ENCODE peak calls at places on chromosome 13, in four cellular contexts. N is uterus, W is heart left ventricle, C is testis. O is an unnamed sample.

GRCh38 chr13:20064128-20064527 is 96.7 kb downstream of the GJA3 start:
- DNase-seq in N (no peak), W (no peak), C (no peak), O (no peak)

GRCh38 chr13:50236898-50237318 is 221.7 kb downstream of the KCNRG start:
- DNase-seq in N (no peak), W (no peak), C (no peak), O (no peak)

GRCh38 chr13:67651908-67652307 is 421.8 kb upstream of the PCDH9 start:
- DNase-seq in N (no peak), W (no peak), C (no peak), O (no peak)

GRCh38 chr13:45941261-45941660 is 89.7 kb upstream of the SIAH3 start:
- DNase-seq in N (no peak), W (no peak), C (no peak), O (no peak)

GRCh38 chr13:95603887-95604533 is 40.5 kb downstream of the DZIP1 start:
- DNase-seq in N (no peak), W (no peak), C (no peak), O (peak; percentile 67)

GRCh38 chr13:98934243-98934642 is 43.6 kb downstream of the DOCK9 start:
- DNase-seq in N (no peak), W (no peak), C (no peak), O (no peak)

GRCh38 chr13:94993608-94994007 is 281.3 kb upstream of the SOX21 start:
- DNase-seq in N (no peak), W (no peak), C (no peak), O (no peak)

GRCh38 chr13:66704110-66704509 is 526.0 kb downstream of the PCDH9 start:
- DNase-seq in N (no peak), W (no peak), C (no peak), O (no peak)

GRCh38 chr13:23751195-23751594 is 138.0 kb downstream of the MIPEP start:
- DNase-seq in N (no peak), W (no peak), C (no peak), O (no peak)

GRCh38 chr13:43240278-43240677 is 216.9 kb downstream of the DNAJC15 start:
- DNase-seq in N (no peak), W (no peak), C (no peak), O (no peak)

GRCh38 chr13:40528881-40529280 is 137.6 kb downstream of the FOXO1 start:
- DNase-seq in N (no peak), W (no peak), C (no peak), O (no peak)

GRCh38 chr13:53141336-53141735 is 112.7 kb downstream of the OLFM4 start:
- DNase-seq in N (no peak), W (no peak), C (no peak), O (no peak)

GRCh38 chr13:52003551-52003950 is 7.7 kb downstream of the ATP7B start:
- DNase-seq in N (no peak), W (no peak), C (no peak), O (no peak)

GRCh38 chr13:107585466-107585865 is 629.9 kb downstream of the LIG4 start:
- DNase-seq in N (no peak), W (no peak), C (no peak), O (no peak)

GRCh38 chr13:99854376-99854775 is 117.2 kb downstream of the ZIC5 start:
- DNase-seq in N (no peak), W (no peak), C (no peak), O (no peak)

GRCh38 chr13:27308941-27309340 is 38.3 kb downstream of the RASL11A start:
- DNase-seq in N (no peak), W (no peak), C (no peak), O (no peak)

GRCh38 chr13:80400164-80400767 is 59.3 kb upstream of the SPRY2 start:
- DNase-seq in N (no peak), W (no peak), C (no peak), O (no peak)

GRCh38 chr13:48954086-48954485 is 21.6 kb upstream of the FNDC3A start:
- DNase-seq in N (no peak), W (no peak), C (no peak), O (no peak)

GRCh38 chr13:48567521-48568331 is 34.8 kb upstream of the RCBTB2 start:
- DNase-seq in N (no peak), W (no peak), C (no peak), O (peak; percentile 59)

GRCh38 chr13:77310579-77311279 is 16.2 kb downstream of the MYCBP2 start:
- DNase-seq in N (no peak), W (no peak), C (no peak), O (no peak)

GRCh38 chr13:41905600-41906254 is 55.2 kb downstream of the VWA8 start:
- DNase-seq in N (no peak), W (no peak), C (no peak), O (no peak)

GRCh38 chr13:99432637-99433542 is 68.4 kb upstream of the TM9SF2 start:
- DNase-seq in N (peak; percentile 28), W (peak; percentile 89), C (peak; percentile 62), O (peak; percentile 59)

GRCh38 chr13:81771948-81772347 is 1431.0 kb upstream of the SPRY2 start:
- DNase-seq in N (no peak), W (no peak), C (no peak), O (no peak)

DNA sequence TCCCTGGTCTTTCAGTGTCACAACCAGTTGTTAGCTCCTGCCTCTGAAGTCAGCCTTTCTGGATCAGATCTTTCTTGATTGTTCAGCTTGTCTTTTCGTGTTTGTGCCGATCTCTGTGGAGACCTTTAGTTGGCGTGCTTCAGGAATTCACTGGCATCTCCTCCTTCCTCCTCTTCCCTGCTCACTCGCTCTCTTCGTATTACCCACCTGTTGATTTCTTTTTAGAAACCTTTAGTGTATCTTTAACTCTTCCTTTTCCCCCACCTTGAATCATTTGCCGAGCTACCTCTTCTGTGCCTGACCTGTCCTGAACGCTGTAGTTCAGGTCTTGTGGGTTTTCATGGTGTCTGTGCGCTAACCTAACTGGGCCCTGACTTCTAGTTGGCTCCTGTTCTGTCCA is 64.0 kb upstream of the TEX29 start:
- DNase-seq in N (no peak), W (no peak), C (no peak), O (no peak)
- H3K9me3 ChIP-seq in N (no peaks in the 10 kb centered on the region), W (peaks cover 10% of the 10 kb centered on the region), C (no peaks in the 10 kb centered on the region), O (no peaks in the 10 kb centered on the region)

GRCh38 chr13:97211357-97211756 is 10.8 kb upstream of the MBNL2 start:
- DNase-seq in N (no peak), W (no peak), C (no peak), O (no peak)

GRCh38 chr13:97215325-97215724 is 6.8 kb upstream of the MBNL2 start:
- DNase-seq in N (no peak), W (no peak), C (no peak), O (no peak)

GRCh38 chr13:97212540-97213146 is 9.5 kb upstream of the MBNL2 start:
- DNase-seq in N (no peak), W (no peak), C (peak; percentile 47), O (peak; percentile 39)

GRCh38 chr13:97211986-97212385 is 10.1 kb upstream of the MBNL2 start:
- DNase-seq in N (no peak), W (no peak), C (peak; percentile 28), O (no peak)

DNA sequence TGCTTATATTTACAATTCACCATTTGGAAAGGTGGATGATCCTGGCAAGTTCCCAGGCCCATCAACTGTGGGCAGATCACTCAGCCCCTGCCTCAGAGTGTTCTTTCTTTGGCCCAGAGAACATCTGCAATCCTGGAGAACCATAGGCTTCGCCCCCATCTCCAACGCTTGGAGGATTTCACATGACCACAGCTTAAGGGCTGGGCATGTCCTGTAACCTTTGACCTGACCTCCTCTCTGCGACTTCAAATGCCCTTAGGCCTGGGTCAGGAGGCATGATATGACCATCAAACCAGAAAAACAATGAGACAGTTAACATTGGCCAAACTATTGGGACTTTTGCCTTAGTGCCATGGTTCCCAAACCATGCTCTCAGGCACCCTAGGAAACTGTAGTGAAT is 7.2 kb upstream of the MBNL2 start:
- DNase-seq in N (no peak), W (no peak), C (no peak), O (no peak)
- H3K27me3 ChIP-seq in N (no peaks in the 10 kb centered on the region), W (no peaks in the 10 kb centered on the region), C (no peaks in the 10 kb centered on the region), O (no peaks in the 10 kb centered on the region)

GRCh38 chr13:37059136-37059847 is at the start of gene SUPT20H:
- DNase-seq in N (peak; percentile 89), W (peak; percentile 97), C (peak; percentile 96), O (peak; percentile 96)
- TF ChIP-seq POLR2A in N (peak; percentile 77), W (peak; percentile 86), C (peak; percentile 49), O (peak; percentile 75)

GRCh38 chr13:112113851-112114250 is 46.9 kb downstream of the SOX1 start:
- DNase-seq in N (no peak), W (no peak), C (no peak), O (no peak)

GRCh38 chr13:112112534-112113276 is 45.8 kb downstream of the SOX1 start:
- DNase-seq in N (no peak), W (no peak), C (no peak), O (no peak)

GRCh38 chr13:112114391-112114790 is 47.4 kb downstream of the SOX1 start:
- DNase-seq in N (no peak), W (no peak), C (no peak), O (no peak)

GRCh38 chr13:112115403-112116091 is 48.6 kb downstream of the SOX1 start:
- DNase-seq in N (no peak), W (no peak), C (no peak), O (no peak)

GRCh38 chr13:112113355-112113754 is 46.4 kb downstream of the SOX1 start:
- DNase-seq in N (no peak), W (no peak), C (no peak), O (no peak)
- H3K9me3 ChIP-seq in N (no peaks in the 10 kb centered on the region), W (no peaks in the 10 kb centered on the region), C (no peaks in the 10 kb centered on the region), O (no peaks in the 10 kb centered on the region)

O was measured in adrenal gland.